ENCODE peak calls at places on chromosome 5, in four cellular contexts. D, I, N and L are unnamed samples.

GRCh38 chr5:14268738-14269137 is 125.6 kb downstream of the TRIO start:
- DNase-seq in D (peak; percentile 35), I (no peak), N (no peak), L (no peak)

GRCh38 chr5:39224196-39224754 is 4.9 kb upstream of the FYB1 start:
- DNase-seq in D (peak; percentile 27), I (no peak), N (no peak), L (no peak)

GRCh38 chr5:10577371-10578291 is 13.8 kb downstream of the ANKRD33B start:
- DNase-seq in D (no peak), I (no peak), N (no peak), L (no peak)

GRCh38 chr5:178111925-178112324 is 1.4 kb upstream of the N4BP3 start:
- DNase-seq in D (no peak), I (no peak), N (peak; percentile 41), L (no peak)

GRCh38 chr5:33891731-33892418 is at the start of gene ADAMTS12:
- DNase-seq in D (peak; percentile 27), I (no peak), N (no peak), L (no peak)

GRCh38 chr5:148640471-148640870 is 13.9 kb downstream of the HTR4 start:
- DNase-seq in D (no peak), I (no peak), N (no peak), L (no peak)

GRCh38 chr5:15645776-15646175 is 145.8 kb downstream of the FBXL7 start:
- DNase-seq in D (no peak), I (no peak), N (no peak), L (no peak)

GRCh38 chr5:1045960-1046560 is 37.5 kb downstream of the NKD2 start:
- DNase-seq in D (no peak), I (no peak), N (no peak), L (no peak)

GRCh38 chr5:172417983-172418630 is 36.2 kb downstream of the SH3PXD2B start:
- DNase-seq in D (peak; percentile 96), I (no peak), N (peak; percentile 93), L (no peak)

GRCh38 chr5:125717209-125717608 is 706.0 kb upstream of the GRAMD2B start:
- DNase-seq in D (peak; percentile 69), I (no peak), N (peak; percentile 4), L (no peak)

GRCh38 chr5:73985145-73985544 is 359.1 kb downstream of the ARHGEF28 start:
- DNase-seq in D (peak; percentile 36), I (peak; percentile 25), N (no peak), L (no peak)

GRCh38 chr5:17042041-17042440 is 106.0 kb upstream of the MYO10 start:
- DNase-seq in D (no peak), I (no peak), N (no peak), L (no peak)

GRCh38 chr5:3518576-3518975 is 77.1 kb upstream of the IRX1 start:
- DNase-seq in D (no peak), I (no peak), N (no peak), L (no peak)

GRCh38 chr5:19713740-19714139 is 274.3 kb downstream of the CDH18 start:
- DNase-seq in D (no peak), I (no peak), N (no peak), L (no peak)

GRCh38 chr5:139698461-139699146 is 50.5 kb downstream of the CXXC5 start:
- DNase-seq in D (peak; percentile 66), I (no peak), N (no peak), L (no peak)

GRCh38 chr5:171288066-171288465 is 21.0 kb upstream of the TLX3 start:
- DNase-seq in D (peak; percentile 27), I (no peak), N (no peak), L (no peak)

GRCh38 chr5:93622240-93622885 is 39.3 kb downstream of the NR2F1 start:
- DNase-seq in D (peak; percentile 48), I (no peak), N (peak; percentile 53), L (peak; percentile 52)

GRCh38 chr5:160199410-160199911 is 29.8 kb upstream of the FABP6 start:
- DNase-seq in D (peak; percentile 30), I (peak; percentile 77), N (no peak), L (peak; percentile 68)